ENCODE peak calls at places on chromosome 19, in eight cellular contexts. U is naive B cell; E is posterior cingulate gyrus; T is activated T-cell treated with anti-CD3 and anti-CD28 coated beads, Interleukin-2, amount 50 U/mL, for 72 hours; M is progenitor cell of endocrine pancreas; S is stimulated activated CD8-positive, alpha-beta memory T cell treated with anti-CD3 and anti-CD28 coated beads, Interleukin-15, amount 100 ng/mL, for 4 hours; N is brain microvascular endothelial cell; W is stimulated activated CD4-positive, alpha-beta T cell treated with anti-CD3 and anti-CD28 coated beads, Interleukin-15, amount 100 ng/mL, for 1 hour. K is an unnamed sample.

GRCh38 chr19:2202366-2202765 is 33.8 kb downstream of the PLEKHJ1 start:
- DNase-seq in U (no peak), E (no peak), T (no peak), M (no peak), S (no peak), N (no peak), W (no peak), K (no peak)

GRCh38 chr19:4183967-4184717 is 1.7 kb downstream of the ANKRD24 start:
- DNase-seq in U (no peak), E (peak; percentile 49), T (no peak), M (no peak), S (no peak), N (no peak), W (no peak), K (no peak)

GRCh38 chr19:45952341-45952690 is 21.3 kb downstream of the NOVA2 start:
- DNase-seq in U (no peak), E (no peak), T (no peak), M (no peak), S (no peak), N (no peak), W (no peak), K (no peak)

GRCh38 chr19:43457809-43458208 is 7.6 kb downstream of the LYPD3 start:
- DNase-seq in U (no peak), E (no peak), T (no peak), M (no peak), S (no peak), N (no peak), W (no peak), K (no peak)

GRCh38 chr19:13302521-13303270 is 152.5 kb downstream of the IER2 start:
- DNase-seq in U (no peak), E (peak; percentile 35), T (no peak), M (no peak), S (no peak), N (no peak), W (no peak), K (no peak)

GRCh38 chr19:23526302-23526701 is 131.0 kb upstream of the ZNF91 start:
- DNase-seq in U (no peak), E (no peak), T (no peak), M (no peak), S (no peak), N (no peak), W (no peak), K (no peak)

GRCh38 chr19:58538257-58539168 is 5.4 kb upstream of the TRIM28 start:
- DNase-seq in U (no peak), E (no peak), T (peak; percentile 71), M (peak; percentile 73), S (no peak), N (no peak), W (no peak), K (peak; percentile 42)

GRCh38 chr19:409515-410242 is 732 bp upstream of the C2CD4C start:
- DNase-seq in U (no peak), E (no peak), T (no peak), M (no peak), S (no peak), N (no peak), W (no peak), K (no peak)

GRCh38 chr19:33381101-33381500 is 7.6 kb downstream of the CEBPG start:
- DNase-seq in U (no peak), E (no peak), T (no peak), M (no peak), S (no peak), N (no peak), W (no peak), K (no peak)

GRCh38 chr19:5138606-5139594 is 170.0 kb downstream of the KDM4B start:
- DNase-seq in U (peak; percentile 91), E (no peak), T (peak; percentile 85), M (no peak), S (peak; percentile 58), N (peak; percentile 94), W (peak; percentile 24), K (peak; percentile 93)

GRCh38 chr19:38285567-38285966 is 18.5 kb upstream of the C19orf33 start:
- DNase-seq in U (no peak), E (no peak), T (no peak), M (no peak), S (no peak), N (no peak), W (no peak), K (no peak)

GRCh38 chr19:17411801-17412200 is 6.4 kb upstream of the BST2 start:
- DNase-seq in U (no peak), E (no peak), T (no peak), M (no peak), S (no peak), N (no peak), W (no peak), K (no peak)

GRCh38 chr19:10339380-10339960 is at the start of gene ICAM3:
- DNase-seq in U (peak; percentile 71), E (no peak), T (peak; percentile 79), M (no peak), S (peak; percentile 27), N (no peak), W (peak; percentile 33), K (no peak)

GRCh38 chr19:47097396-47098217 is 16.0 kb downstream of the ZC3H4 start:
- DNase-seq in U (no peak), E (peak; percentile 68), T (no peak), M (no peak), S (no peak), N (no peak), W (no peak), K (no peak)

GRCh38 chr19:19550454-19550842 is 12.4 kb downstream of the CILP2 start:
- DNase-seq in U (no peak), E (no peak), T (no peak), M (no peak), S (no peak), N (no peak), W (no peak), K (peak; percentile 38)

GRCh38 chr19:40147693-40148347 is 43.4 kb upstream of the MAP3K10 start:
- DNase-seq in U (no peak), E (no peak), T (no peak), M (no peak), S (no peak), N (peak; percentile 49), W (no peak), K (peak; percentile 82)

GRCh38 chr19:6241680-6242079 is 38.1 kb downstream of the MLLT1 start:
- DNase-seq in U (no peak), E (peak; percentile 85), T (no peak), M (no peak), S (no peak), N (no peak), W (no peak), K (no peak)

GRCh38 chr19:48290923-48291700 is 21.2 kb downstream of the ZNF114 start:
- DNase-seq in U (peak; percentile 53), E (peak; percentile 54), T (peak; percentile 53), M (peak; percentile 76), S (peak; percentile 23), N (peak; percentile 73), W (peak; percentile 35), K (peak; percentile 85)

GRCh38 chr19:6677495-6677894 is 7.5 kb upstream of the TNFSF14 start:
- DNase-seq in U (no peak), E (no peak), T (no peak), M (no peak), S (no peak), N (no peak), W (no peak), K (no peak)

GRCh38 chr19:48190288-48191284 is 20.1 kb downstream of the ZSWIM9 start:
- DNase-seq in U (peak; percentile 16), E (peak; percentile 77), T (peak; percentile 68), M (peak; percentile 52), S (peak; percentile 35), N (peak; percentile 27), W (peak; percentile 28), K (peak; percentile 65)

GRCh38 chr19:8460516-8461298 is 15.9 kb downstream of the HNRNPM start:
- DNase-seq in U (no peak), E (no peak), T (no peak), M (no peak), S (no peak), N (no peak), W (no peak), K (no peak)

GRCh38 chr19:34481861-34482379 is 362 bp downstream of the WTIP start:
- DNase-seq in U (no peak), E (no peak), T (no peak), M (no peak), S (no peak), N (no peak), W (no peak), K (peak; percentile 62)

GRCh38 chr19:45767881-45768643 is 990 bp downstream of the SIX5 start:
- DNase-seq in U (no peak), E (no peak), T (peak; percentile 44), M (peak; percentile 57), S (no peak), N (peak; percentile 45), W (no peak), K (peak; percentile 73)

GRCh38 chr19:21269813-21270212 is 59.4 kb downstream of the ZNF708 start:
- DNase-seq in U (no peak), E (no peak), T (no peak), M (no peak), S (no peak), N (no peak), W (no peak), K (no peak)

GRCh38 chr19:18807861-18808331 is 16.8 kb upstream of the COMP start:
- DNase-seq in U (no peak), E (no peak), T (no peak), M (no peak), S (no peak), N (no peak), W (no peak), K (no peak)

GRCh38 chr19:45769821-45770191 is 754 bp upstream of the SIX5 start:
- DNase-seq in U (no peak), E (no peak), T (peak; percentile 60), M (no peak), S (no peak), N (peak; percentile 39), W (no peak), K (peak; percentile 52)

GRCh38 chr19:15934332-15935078 is at the start of gene CYP4F11:
- DNase-seq in U (no peak), E (peak; percentile 61), T (no peak), M (no peak), S (no peak), N (no peak), W (no peak), K (no peak)

GRCh38 chr19:18194554-18195238 is 1.7 kb downstream of the MPV17L2 start:
- DNase-seq in U (no peak), E (no peak), T (peak; percentile 45), M (no peak), S (no peak), N (no peak), W (no peak), K (peak; percentile 56)

GRCh38 chr19:42277821-42278809 is 9.1 kb downstream of the CIC start:
- DNase-seq in U (no peak), E (no peak), T (no peak), M (no peak), S (no peak), N (no peak), W (no peak), K (peak; percentile 52)

GRCh38 chr19:48419158-48419920 is 25.9 kb downstream of the GRIN2D start:
- DNase-seq in U (peak; percentile 67), E (no peak), T (peak; percentile 89), M (no peak), S (peak; percentile 42), N (peak; percentile 32), W (no peak), K (peak; percentile 36)

GRCh38 chr19:22446605-22447004 is 24.5 kb upstream of the ZNF98 start:
- DNase-seq in U (no peak), E (no peak), T (no peak), M (no peak), S (no peak), N (no peak), W (no peak), K (no peak)

GRCh38 chr19:6580313-6580712 is 10.6 kb downstream of the CD70 start:
- DNase-seq in U (no peak), E (no peak), T (no peak), M (no peak), S (no peak), N (no peak), W (no peak), K (peak; percentile 27)

GRCh38 chr19:4583961-4584669 is 24.6 kb upstream of the SEMA6B start:
- DNase-seq in U (no peak), E (peak; percentile 39), T (peak; percentile 30), M (no peak), S (no peak), N (no peak), W (no peak), K (peak; percentile 44)

GRCh38 chr19:19064098-19064722 is 416 bp downstream of the SLC25A42 start:
- DNase-seq in U (no peak), E (no peak), T (peak; percentile 8), M (no peak), S (no peak), N (no peak), W (no peak), K (no peak)

K was measured in fibroblast of pulmonary artery.